ENCODE peak calls at places on chromosomes 11 and 22, in nine cellular contexts. H is activated T-cell treated with anti-CD3 and anti-CD28 coated beads for 1 hour; P is substantia nigra; Q is ecto neural progenitor cell; A is T-cell; N is fibroblast of mammary gland; K is T-helper 9 cell; J is activated T-helper 1 cell treated with anti-CD3 and anti-CD28 coated beads, Interleukin-12 subunit alpha, Interleukin-12 subunit beta, Interleukin-2, Interleukin-4 antibody, amounts not matched to agents 30 ng/mL and 10 ng/mL and 1 ng/mL, durations not matched to agents 14 hours and 24 hours and 36 hours; T is AG20443. I is an unnamed sample.

GRCh38 chr11:124069429-124070401 is 28.6 kb upstream of the OR10G7 start:
- DNase-seq in H (no peak), P (no peak), Q (peak; percentile 79), A (peak; percentile 10), N (peak; percentile 62), K (no peak), J (peak; percentile 38), T (peak; percentile 46), I (no peak)

GRCh38 chr11:110430267-110431211 is 791 bp downstream of the FDX1 start:
- DNase-seq in H (peak; percentile 1), P (peak; percentile 50), Q (no peak), A (peak; percentile 39), N (peak; percentile 48), K (no peak), J (no peak), T (peak; percentile 50), I (no peak)

GRCh38 chr22:49828599-49828965 is 909 bp upstream of the BRD1 start:
- DNase-seq in H (no peak), P (no peak), Q (no peak), A (no peak), N (no peak), K (no peak), J (no peak), T (no peak), I (no peak)

GRCh38 chr11:68351450-68352275 is 39.3 kb downstream of the LRP5 start:
- DNase-seq in H (no peak), P (no peak), Q (no peak), A (no peak), N (no peak), K (no peak), J (no peak), T (no peak), I (no peak)

GRCh38 chr11:3102641-3102921 is 45.4 kb upstream of the CARS1 start:
- DNase-seq in H (no peak), P (no peak), Q (peak; percentile 25), A (no peak), N (no peak), K (no peak), J (no peak), T (no peak), I (no peak)

GRCh38 chr22:21915624-21916308 is 36.9 kb downstream of the PPM1F start:
- DNase-seq in H (no peak), P (no peak), Q (no peak), A (no peak), N (no peak), K (no peak), J (no peak), T (no peak), I (no peak)

GRCh38 chr11:72789493-72790131 is 4.2 kb downstream of the STARD10 start:
- DNase-seq in H (no peak), P (no peak), Q (peak; percentile 43), A (no peak), N (peak; percentile 73), K (no peak), J (no peak), T (peak; percentile 74), I (no peak)

GRCh38 chr11:125401235-125401634 is 94.8 kb downstream of the FEZ1 start:
- DNase-seq in H (no peak), P (no peak), Q (no peak), A (no peak), N (no peak), K (no peak), J (no peak), T (no peak), I (no peak)

GRCh38 chr11:124096364-124096763 is 18.9 kb upstream of the VWA5A start:
- DNase-seq in H (no peak), P (no peak), Q (no peak), A (no peak), N (no peak), K (no peak), J (no peak), T (no peak), I (no peak)

GRCh38 chr11:69051381-69052342 is 2.9 kb downstream of the TPCN2 start:
- DNase-seq in H (no peak), P (no peak), Q (no peak), A (no peak), N (no peak), K (no peak), J (no peak), T (no peak), I (no peak)

GRCh38 chr22:20107951-20108756 is 7.8 kb upstream of the RANBP1 start:
- DNase-seq in H (no peak), P (no peak), Q (no peak), A (no peak), N (no peak), K (no peak), J (no peak), T (no peak), I (no peak)

GRCh38 chr11:95767498-95767897 is 22.1 kb downstream of the FAM76B start:
- DNase-seq in H (no peak), P (no peak), Q (no peak), A (no peak), N (peak; percentile 87), K (no peak), J (no peak), T (peak; percentile 47), I (no peak)

GRCh38 chr11:17185938-17186337 is 21.8 kb downstream of the PIK3C2A start:
- DNase-seq in H (no peak), P (no peak), Q (no peak), A (no peak), N (no peak), K (no peak), J (no peak), T (no peak), I (no peak)

GRCh38 chr22:38107692-38108515 is 2.6 kb downstream of the BAIAP2L2 start:
- DNase-seq in H (no peak), P (no peak), Q (no peak), A (no peak), N (no peak), K (no peak), J (no peak), T (peak; percentile 43), I (no peak)

GRCh38 chr11:7004482-7004881 is 15.7 kb downstream of the ZNF214 start:
- DNase-seq in H (no peak), P (no peak), Q (no peak), A (no peak), N (peak; percentile 95), K (no peak), J (no peak), T (peak; percentile 40), I (no peak)

GRCh38 chr11:125223901-125224331 is 59.4 kb downstream of the PKNOX2 start:
- DNase-seq in H (no peak), P (no peak), Q (no peak), A (no peak), N (no peak), K (no peak), J (no peak), T (no peak), I (no peak)

GRCh38 chr22:36303115-36303467 is 50.2 kb downstream of the APOL1 start:
- DNase-seq in H (no peak), P (no peak), Q (no peak), A (no peak), N (no peak), K (no peak), J (no peak), T (no peak), I (no peak)

GRCh38 chr11:61362542-61362875 is 335 bp downstream of the TMEM138 start:
- DNase-seq in H (peak; percentile 15), P (no peak), Q (no peak), A (peak; percentile 37), N (peak; percentile 72), K (peak; percentile 10), J (peak; percentile 16), T (peak; percentile 64), I (no peak)

GRCh38 chr22:24516301-24516737 is 21.2 kb downstream of the UPB1 start:
- DNase-seq in H (no peak), P (no peak), Q (no peak), A (no peak), N (peak; percentile 72), K (no peak), J (no peak), T (peak; percentile 90), I (no peak)

GRCh38 chr11:116970485-116971292 is 127.5 kb downstream of the SIK3 start:
- DNase-seq in H (no peak), P (no peak), Q (no peak), A (no peak), N (peak; percentile 43), K (no peak), J (no peak), T (no peak), I (no peak)

GRCh38 chr11:44445500-44446340 is 119.7 kb upstream of the CD82 start:
- DNase-seq in H (no peak), P (no peak), Q (no peak), A (no peak), N (no peak), K (no peak), J (no peak), T (no peak), I (no peak)

GRCh38 chr11:64969209-64969608 is 2.7 kb downstream of the MAJIN start:
- DNase-seq in H (no peak), P (no peak), Q (no peak), A (no peak), N (peak; percentile 36), K (no peak), J (no peak), T (no peak), I (no peak)

GRCh38 chr11:125063429-125064043 is 431 bp downstream of the SLC37A2 start:
- DNase-seq in H (no peak), P (no peak), Q (peak; percentile 62), A (no peak), N (no peak), K (no peak), J (no peak), T (peak; percentile 19), I (no peak)

GRCh38 chr11:26143553-26144308 is 188.2 kb upstream of the ANO3 start:
- DNase-seq in H (no peak), P (no peak), Q (no peak), A (no peak), N (no peak), K (no peak), J (no peak), T (no peak), I (no peak)

GRCh38 chr22:48143856-48144255 is 1381.4 kb downstream of the TBC1D22A start:
- DNase-seq in H (no peak), P (no peak), Q (no peak), A (no peak), N (no peak), K (no peak), J (no peak), T (no peak), I (no peak)

GRCh38 chr11:84865257-84865656 is 761.9 kb downstream of the DLG2 start:
- DNase-seq in H (no peak), P (no peak), Q (no peak), A (no peak), N (peak; percentile 41), K (no peak), J (no peak), T (no peak), I (no peak)

I was measured in omental fat pad.